ENCODE peak calls at places on chromosome 12, in seven cellular contexts. F is IMR-90, V is mesendoderm, I is H9, L is mesenchymal stem cell, U is neuronal stem cell, X is trophoblast cell. W is an unnamed sample.
A peak's percentile ranks its signal among the peaks of the same experiment; 100 is the strongest.

GRCh38 chr12:82880442-82880901 is 193.8 kb downstream of the TMTC2 start:
- DNase-seq in F (peak; percentile 4), I (no peak), U (no peak), V (no peak), X (no peak), L (no peak), W (no peak)

GRCh38 chr12:71092290-71092689 is 65.5 kb downstream of the TSPAN8 start:
- DNase-seq in I (no peak), V (peak; percentile 26), U (no peak), X (no peak), L (no peak), F (peak; percentile 0), W (no peak)

GRCh38 chr12:97182719-97183118 is 275.7 kb downstream of the NEDD1 start:
- DNase-seq in I (no peak), X (no peak), U (peak; percentile 18), V (no peak), F (no peak), L (no peak), W (no peak)

GRCh38 chr12:87085286-87085685 is 829.1 kb upstream of the MGAT4C start:
- DNase-seq in V (no peak), L (no peak), U (no peak), X (no peak), I (no peak), F (no peak), W (no peak)

GRCh38 chr12:57151741-57152407 is 4.5 kb upstream of the LRP1-AS start:
- DNase-seq in F (peak; percentile 74), U (no peak), V (no peak), I (no peak), L (no peak), X (no peak), W (no peak)

GRCh38 chr12:103495783-103496456 is at the start of gene C12orf42:
- DNase-seq in X (no peak), L (peak; percentile 11), U (peak; percentile 59), I (peak; percentile 73), F (no peak), V (peak; percentile 56), W (peak; percentile 76)

GRCh38 chr12:94987806-94988205 is 15.7 kb downstream of the NDUFA12 start:
- DNase-seq in V (no peak), I (no peak), U (no peak), F (no peak), L (peak; percentile 10), X (no peak), W (no peak)

GRCh38 chr12:106766393-106766826 is 8.1 kb upstream of the RIC8B start:
- DNase-seq in X (no peak), V (no peak), F (no peak), L (peak; percentile 22), I (no peak), U (no peak), W (no peak)

GRCh38 chr12:98644433-98644711 is 216 bp downstream of the IKBIP start:
- DNase-seq in U (no peak), X (no peak), F (no peak), L (no peak), V (no peak), I (peak; percentile 79), W (no peak)

GRCh38 chr12:61916856-61917255 is 343.3 kb upstream of the USP15 start:
- DNase-seq in F (no peak), I (no peak), V (peak; percentile 42), U (no peak), L (peak; percentile 35), X (no peak), W (no peak)

GRCh38 chr12:130715150-130715995 is 726 bp downstream of the RIMBP2 start:
- DNase-seq in I (no peak), F (no peak), X (no peak), U (no peak), V (peak; percentile 50), L (no peak), W (peak; percentile 58)

GRCh38 chr12:130714591-130715149 is 1.4 kb downstream of the RIMBP2 start:
- DNase-seq in L (no peak), V (peak; percentile 19), F (no peak), I (no peak), X (no peak), U (no peak), W (peak; percentile 58)

GRCh38 chr12:130715996-130716917 is at the start of gene RIMBP2:
- DNase-seq in X (no peak), U (peak; percentile 68), I (peak; percentile 83), F (peak; percentile 1), V (peak; percentile 89), L (peak; percentile 0), W (no peak)

GRCh38 chr12:130717752-130718151 is 1.7 kb upstream of the RIMBP2 start:
- DNase-seq in X (no peak), U (no peak), I (peak; percentile 12), F (no peak), L (no peak), V (no peak), W (no peak)

DNA sequence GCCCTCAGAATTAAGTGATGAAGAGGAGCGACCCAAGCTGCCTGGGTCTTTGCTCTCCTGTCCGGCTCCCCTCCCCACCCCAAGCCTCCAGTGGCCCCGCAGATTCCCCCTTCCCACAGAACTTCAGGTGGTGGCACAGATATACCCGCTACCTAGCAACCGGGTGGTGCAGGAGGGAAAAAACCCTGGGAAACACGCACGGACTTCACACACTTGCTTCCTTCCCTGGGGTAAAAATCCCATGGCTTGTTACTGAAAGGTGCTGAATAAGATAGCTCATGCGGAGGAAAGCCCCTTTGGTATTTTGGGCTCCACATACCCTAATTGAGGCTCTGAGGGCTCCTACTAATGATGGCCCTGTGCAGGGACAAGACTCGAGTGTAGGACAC is 813 bp upstream of the RIMBP2 start:
- DNase-seq in I (no peak), U (no peak), X (no peak), V (peak; percentile 53), F (no peak), L (no peak), W (no peak)
- H2AK5ac ChIP-seq in I (no peak overlapping the region), U (no peak overlapping the region), X (no peak overlapping the region), V (no peak overlapping the region), F (no peak overlapping the region), L (no peak overlapping the region), W (no peak overlapping the region)

GRCh38 chr12:131619736-131620506 is 91.0 kb upstream of the SFSWAP start:
- DNase-seq in F (no peak), V (no peak), X (no peak), L (no peak), I (no peak), U (no peak), W (no peak)
- H2AK5ac ChIP-seq in F (no peak overlapping the region), V (no peak overlapping the region), X (no peak overlapping the region), L (no peak overlapping the region), I (no peak overlapping the region), U (no peak overlapping the region), W (no peak overlapping the region)

GRCh38 chr12:25058012-25058411 is 109.1 kb upstream of the BCAT1 start:
- DNase-seq in L (no peak), U (no peak), F (no peak), V (no peak), X (no peak), I (no peak), W (no peak)

GRCh38 chr12:25056011-25056410 is 107.1 kb upstream of the BCAT1 start:
- DNase-seq in L (no peak), V (no peak), X (no peak), I (no peak), F (no peak), U (no peak), W (no peak)

GRCh38 chr12:25054783-25055144 is 105.9 kb upstream of the BCAT1 start:
- DNase-seq in U (no peak), L (no peak), I (no peak), X (no peak), F (peak; percentile 66), V (no peak), W (no peak)

GRCh38 chr12:25058619-25059018 is 109.7 kb upstream of the BCAT1 start:
- DNase-seq in I (no peak), U (no peak), V (no peak), F (no peak), X (no peak), L (no peak), W (no peak)

GRCh38 chr12:25056486-25057130 is 107.7 kb upstream of the BCAT1 start:
- DNase-seq in I (no peak), X (no peak), L (no peak), U (no peak), F (no peak), V (no peak), W (no peak)
- H2AK5ac ChIP-seq in I (no peak overlapping the region), X (no peak overlapping the region), L (no peak overlapping the region), U (no peak overlapping the region), F (no peak overlapping the region), V (no peak overlapping the region), W (no peak overlapping the region)

DNA sequence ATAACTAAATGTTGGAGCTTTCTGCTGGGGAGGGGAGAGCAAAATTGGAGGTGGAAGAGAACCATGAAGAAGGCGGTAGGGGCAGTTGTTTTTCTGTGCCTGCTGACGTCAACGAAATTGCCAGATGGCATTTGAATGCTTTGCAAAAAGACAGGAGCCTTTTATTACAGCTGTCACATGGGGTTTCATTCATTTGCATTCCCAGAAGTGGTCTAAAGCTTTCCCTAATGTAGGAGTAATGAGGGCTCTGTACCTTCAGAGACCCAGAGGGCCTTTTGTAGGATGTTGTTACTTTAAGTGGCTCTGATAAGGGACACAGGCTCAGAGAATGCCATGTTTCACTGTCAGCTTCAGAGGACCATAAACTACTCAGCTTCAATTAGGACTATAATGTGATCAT is 107.1 kb upstream of the SLCO1C1 start:
- DNase-seq in L (no peak), F (no peak), I (no peak), V (peak; percentile 11), U (no peak), X (no peak), W (no peak)
- H2AK5ac ChIP-seq in L (no peak overlapping the region), F (no peak overlapping the region), I (no peak overlapping the region), V (no peak overlapping the region), U (no peak overlapping the region), X (no peak overlapping the region), W (no peak overlapping the region)

GRCh38 chr12:45583011-45583657 is 146.4 kb upstream of the ARID2 start:
- DNase-seq in U (no peak), L (peak; percentile 43), I (no peak), V (peak; percentile 22), F (peak; percentile 66), X (peak; percentile 3), W (no peak)

GRCh38 chr12:45587877-45588530 is 141.5 kb upstream of the ARID2 start:
- DNase-seq in V (no peak), I (no peak), L (no peak), X (no peak), U (no peak), F (no peak), W (no peak)

GRCh38 chr12:45587042-45587441 is 142.5 kb upstream of the ARID2 start:
- DNase-seq in I (no peak), L (no peak), U (no peak), X (no peak), V (no peak), F (no peak), W (no peak)

GRCh38 chr12:45586486-45586885 is 143.0 kb upstream of the ARID2 start:
- DNase-seq in L (no peak), U (no peak), X (no peak), I (no peak), V (no peak), F (no peak), W (no peak)

GRCh38 chr12:45585522-45586230 is 143.8 kb upstream of the ARID2 start:
- DNase-seq in L (no peak), I (no peak), X (no peak), U (no peak), V (no peak), F (no peak), W (no peak)
- H2AK5ac ChIP-seq in L (no peak overlapping the region), I (no peak overlapping the region), X (no peak overlapping the region), U (peak overlapping the region; percentile 22), V (no peak overlapping the region), F (no peak overlapping the region), W (no peak overlapping the region)

W was measured in H1.